ENCODE peak calls at places on chromosomes 4 and X, in seven cellular contexts. One of them, this sample, is unnamed.

GRCh38 chrX:28693101-28693500 is 105.9 kb downstream of the IL1RAPL1 start:
- DNase-seq in A549: no peak
- DNase-seq in PC-3: no peak
- DNase-seq in suprapubic skin: no peak
- DNase-seq in tibial nerve: no peak
- DNase-seq in colonic mucosa: no peak
- DNase-seq in stomach: no peak
- DNase-seq in this sample: no peak

GRCh38 chr4:184568770-184569169 is 80.5 kb downstream of the CASP3 start:
- DNase-seq in A549: no peak
- DNase-seq in PC-3: no peak
- DNase-seq in suprapubic skin: no peak
- DNase-seq in tibial nerve: no peak
- DNase-seq in colonic mucosa: no peak
- DNase-seq in stomach: no peak
- DNase-seq in this sample: no peak

GRCh38 chr4:174553828-174554227 is 31.5 kb upstream of the HPGD start:
- DNase-seq in A549: no peak
- DNase-seq in PC-3: peak; percentile 83
- DNase-seq in suprapubic skin: no peak
- DNase-seq in tibial nerve: no peak
- DNase-seq in colonic mucosa: no peak
- DNase-seq in stomach: no peak
- DNase-seq in this sample: no peak

GRCh38 chr4:99394913-99395312 is 40.2 kb downstream of the ADH7 start:
- DNase-seq in A549: no peak
- DNase-seq in PC-3: peak; percentile 30
- DNase-seq in suprapubic skin: no peak
- DNase-seq in tibial nerve: no peak
- DNase-seq in colonic mucosa: no peak
- DNase-seq in stomach: no peak
- DNase-seq in this sample: no peak

GRCh38 chr4:174324246-174324645 is 40.5 kb downstream of the CEP44 start:
- DNase-seq in A549: no peak
- DNase-seq in PC-3: no peak
- DNase-seq in suprapubic skin: no peak
- DNase-seq in tibial nerve: no peak
- DNase-seq in colonic mucosa: no peak
- DNase-seq in stomach: no peak
- DNase-seq in this sample: no peak

GRCh38 chr4:80077639-80078038 is 4.6 kb upstream of the ANTXR2 start:
- DNase-seq in A549: peak; percentile 2
- DNase-seq in PC-3: peak; percentile 73
- DNase-seq in suprapubic skin: no peak
- DNase-seq in tibial nerve: no peak
- DNase-seq in colonic mucosa: no peak
- DNase-seq in stomach: no peak
- DNase-seq in this sample: no peak

GRCh38 chr4:96736352-96736889 is 896.5 kb downstream of the PDHA2 start:
- DNase-seq in A549: peak; percentile 31
- DNase-seq in PC-3: peak; percentile 62
- DNase-seq in suprapubic skin: no peak
- DNase-seq in tibial nerve: no peak
- DNase-seq in colonic mucosa: no peak
- DNase-seq in stomach: no peak
- DNase-seq in this sample: no peak

GRCh38 chrX:28966335-28966734 is 379.1 kb downstream of the IL1RAPL1 start:
- DNase-seq in A549: no peak
- DNase-seq in PC-3: peak; percentile 5
- DNase-seq in suprapubic skin: no peak
- DNase-seq in tibial nerve: no peak
- DNase-seq in colonic mucosa: no peak
- DNase-seq in stomach: no peak
- DNase-seq in this sample: no peak

GRCh38 chrX:44874481-44875184 is 1.6 kb downstream of the KDM6A start:
- DNase-seq in A549: peak; percentile 50
- DNase-seq in PC-3: peak; percentile 38
- DNase-seq in suprapubic skin: no peak
- DNase-seq in tibial nerve: peak; percentile 10
- DNase-seq in colonic mucosa: peak; percentile 66
- DNase-seq in stomach: peak; percentile 35
- DNase-seq in this sample: no peak

GRCh38 chrX:40473460-40474204 is 107.1 kb upstream of the ATP6AP2 start:
- DNase-seq in A549: no peak
- DNase-seq in PC-3: no peak
- DNase-seq in suprapubic skin: no peak
- DNase-seq in tibial nerve: no peak
- DNase-seq in colonic mucosa: no peak
- DNase-seq in stomach: no peak
- DNase-seq in this sample: no peak

GRCh38 chr4:83207497-83208105 is 77.0 kb downstream of the COQ2 start:
- DNase-seq in A549: peak; percentile 82
- DNase-seq in PC-3: peak; percentile 75
- DNase-seq in suprapubic skin: no peak
- DNase-seq in tibial nerve: no peak
- DNase-seq in colonic mucosa: peak; percentile 74
- DNase-seq in stomach: no peak
- DNase-seq in this sample: no peak

GRCh38 chr4:53547983-53548382 is 43.3 kb downstream of the LNX1 start:
- DNase-seq in A549: no peak
- DNase-seq in PC-3: no peak
- DNase-seq in suprapubic skin: no peak
- DNase-seq in tibial nerve: no peak
- DNase-seq in colonic mucosa: no peak
- DNase-seq in stomach: no peak
- DNase-seq in this sample: no peak

GRCh38 chr4:98332017-98332416 is 70.8 kb downstream of the RAP1GDS1 start:
- DNase-seq in A549: no peak
- DNase-seq in PC-3: no peak
- DNase-seq in suprapubic skin: no peak
- DNase-seq in tibial nerve: no peak
- DNase-seq in colonic mucosa: no peak
- DNase-seq in stomach: no peak
- DNase-seq in this sample: no peak
- H3K9me3 ChIP-seq in A549: no peaks in the 10 kb centered on the region
- H3K9me3 ChIP-seq in PC-3: no peaks in the 10 kb centered on the region
- H3K9me3 ChIP-seq in suprapubic skin: no peaks in the 10 kb centered on the region
- H3K9me3 ChIP-seq in tibial nerve: peaks cover 14% of the 10 kb centered on the region
- H3K9me3 ChIP-seq in colonic mucosa: no peaks in the 10 kb centered on the region
- H3K9me3 ChIP-seq in stomach: no peaks in the 10 kb centered on the region
- H3K9me3 ChIP-seq in this sample: peaks cover 17% of the 10 kb centered on the region

DNA sequence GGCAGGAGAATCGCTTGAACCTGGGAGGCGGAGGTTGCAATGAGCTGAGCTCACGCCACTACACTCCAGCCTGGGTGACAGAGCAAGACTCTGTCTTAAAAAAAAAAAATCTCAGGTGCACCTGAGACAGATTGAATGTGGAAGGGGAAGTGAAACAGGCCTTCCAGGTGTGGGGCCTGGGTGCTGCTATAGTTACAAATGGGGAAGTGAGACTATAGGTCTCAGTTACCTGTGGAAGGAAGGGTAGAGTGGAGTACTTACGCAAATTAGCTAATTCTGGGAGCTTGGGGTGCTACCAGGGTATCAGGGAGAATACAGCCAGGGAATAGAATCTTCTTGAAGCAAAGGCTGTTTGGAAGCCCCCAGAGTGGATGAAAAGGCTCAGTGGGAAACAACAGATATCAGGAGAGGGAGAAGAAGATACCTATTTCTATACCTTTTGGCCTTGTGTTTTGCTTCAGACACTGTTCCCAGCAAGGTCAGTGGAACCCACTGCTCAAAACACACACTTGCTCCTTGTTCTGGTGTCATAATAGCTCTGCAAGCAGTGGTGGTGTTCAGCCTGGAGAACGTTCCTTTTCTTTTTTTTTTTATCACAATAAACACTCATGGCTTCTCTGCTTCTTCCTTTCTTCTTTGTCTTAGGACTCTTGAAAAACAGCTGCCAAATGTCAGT is 7.0 kb downstream of the CD38 start:
- DNase-seq in A549: no peak
- DNase-seq in PC-3: no peak
- DNase-seq in suprapubic skin: no peak
- DNase-seq in tibial nerve: no peak
- DNase-seq in colonic mucosa: no peak
- DNase-seq in stomach: no peak
- DNase-seq in this sample: no peak
- H3K9me3 ChIP-seq in A549: no peaks in the 10 kb centered on the region
- H3K9me3 ChIP-seq in PC-3: no peaks in the 10 kb centered on the region
- H3K9me3 ChIP-seq in suprapubic skin: no peaks in the 10 kb centered on the region
- H3K9me3 ChIP-seq in tibial nerve: no peaks in the 10 kb centered on the region
- H3K9me3 ChIP-seq in colonic mucosa: no peaks in the 10 kb centered on the region
- H3K9me3 ChIP-seq in stomach: no peaks in the 10 kb centered on the region
- H3K9me3 ChIP-seq in this sample: no peaks in the 10 kb centered on the region

GRCh38 chr4:84683065-84683464 is 100.1 kb downstream of the CDS1 start:
- DNase-seq in A549: no peak
- DNase-seq in PC-3: no peak
- DNase-seq in suprapubic skin: no peak
- DNase-seq in tibial nerve: no peak
- DNase-seq in colonic mucosa: no peak
- DNase-seq in stomach: no peak
- DNase-seq in this sample: no peak

GRCh38 chr4:84684361-84684760 is 101.4 kb downstream of the CDS1 start:
- DNase-seq in A549: no peak
- DNase-seq in PC-3: no peak
- DNase-seq in suprapubic skin: no peak
- DNase-seq in tibial nerve: no peak
- DNase-seq in colonic mucosa: no peak
- DNase-seq in stomach: no peak
- DNase-seq in this sample: no peak

GRCh38 chr4:84685105-84685504 is 102.2 kb downstream of the CDS1 start:
- DNase-seq in A549: no peak
- DNase-seq in PC-3: no peak
- DNase-seq in suprapubic skin: no peak
- DNase-seq in tibial nerve: no peak
- DNase-seq in colonic mucosa: no peak
- DNase-seq in stomach: no peak
- DNase-seq in this sample: no peak

GRCh38 chr4:84681488-84682274 is 98.8 kb downstream of the CDS1 start:
- DNase-seq in A549: no peak
- DNase-seq in PC-3: peak; percentile 40
- DNase-seq in suprapubic skin: no peak
- DNase-seq in tibial nerve: no peak
- DNase-seq in colonic mucosa: peak; percentile 54
- DNase-seq in stomach: no peak
- DNase-seq in this sample: no peak

GRCh38 chr4:84683486-84683885 is 100.6 kb downstream of the CDS1 start:
- DNase-seq in A549: no peak
- DNase-seq in PC-3: no peak
- DNase-seq in suprapubic skin: no peak
- DNase-seq in tibial nerve: peak; percentile 56
- DNase-seq in colonic mucosa: no peak
- DNase-seq in stomach: no peak
- DNase-seq in this sample: no peak
- H3K9me3 ChIP-seq in A549: no peaks in the 10 kb centered on the region
- H3K9me3 ChIP-seq in PC-3: no peaks in the 10 kb centered on the region
- H3K9me3 ChIP-seq in suprapubic skin: no peaks in the 10 kb centered on the region
- H3K9me3 ChIP-seq in tibial nerve: no peaks in the 10 kb centered on the region
- H3K9me3 ChIP-seq in colonic mucosa: no peaks in the 10 kb centered on the region
- H3K9me3 ChIP-seq in stomach: no peaks in the 10 kb centered on the region
- H3K9me3 ChIP-seq in this sample: no peaks in the 10 kb centered on the region

DNA sequence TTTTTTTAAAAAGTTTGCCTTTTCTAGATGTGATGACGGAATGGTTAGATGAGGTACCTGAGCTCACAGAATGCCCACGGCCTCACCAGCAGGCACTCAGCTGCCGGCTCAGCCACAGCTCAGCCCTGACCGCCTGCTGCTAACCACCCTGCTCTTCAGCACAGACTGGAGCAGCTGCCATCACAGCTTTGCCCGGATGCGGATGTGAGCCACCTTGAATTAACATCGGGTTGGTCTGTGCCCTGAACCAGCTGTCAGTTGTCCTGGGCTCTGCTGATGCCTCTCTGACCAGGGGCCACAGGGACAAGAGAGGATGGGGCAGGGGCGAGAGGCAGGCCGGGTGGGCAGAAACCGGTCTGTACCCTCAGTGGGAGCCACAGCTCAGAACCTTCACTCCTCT is 93.3 kb downstream of the HMX1 start:
- DNase-seq in A549: no peak
- DNase-seq in PC-3: no peak
- DNase-seq in suprapubic skin: no peak
- DNase-seq in tibial nerve: no peak
- DNase-seq in colonic mucosa: no peak
- DNase-seq in stomach: no peak
- DNase-seq in this sample: no peak
- H3K9me3 ChIP-seq in A549: no peaks in the 10 kb centered on the region
- H3K9me3 ChIP-seq in PC-3: no peaks in the 10 kb centered on the region
- H3K9me3 ChIP-seq in suprapubic skin: no peaks in the 10 kb centered on the region
- H3K9me3 ChIP-seq in tibial nerve: no peaks in the 10 kb centered on the region
- H3K9me3 ChIP-seq in colonic mucosa: no peaks in the 10 kb centered on the region
- H3K9me3 ChIP-seq in stomach: no peaks in the 10 kb centered on the region
- H3K9me3 ChIP-seq in this sample: no peaks in the 10 kb centered on the region

GRCh38 chrX:56920338-56920997 is 74.9 kb downstream of the SPIN3 start:
- DNase-seq in A549: no peak
- DNase-seq in PC-3: no peak
- DNase-seq in suprapubic skin: no peak
- DNase-seq in tibial nerve: no peak
- DNase-seq in colonic mucosa: no peak
- DNase-seq in stomach: no peak
- DNase-seq in this sample: no peak
- H3K9me3 ChIP-seq in A549: no peaks in the 10 kb centered on the region
- H3K9me3 ChIP-seq in PC-3: no peaks in the 10 kb centered on the region
- H3K9me3 ChIP-seq in suprapubic skin: no peaks in the 10 kb centered on the region
- H3K9me3 ChIP-seq in tibial nerve: no peaks in the 10 kb centered on the region
- H3K9me3 ChIP-seq in colonic mucosa: no peaks in the 10 kb centered on the region
- H3K9me3 ChIP-seq in stomach: no peaks in the 10 kb centered on the region
- H3K9me3 ChIP-seq in this sample: peaks cover 4% of the 10 kb centered on the region

DNA sequence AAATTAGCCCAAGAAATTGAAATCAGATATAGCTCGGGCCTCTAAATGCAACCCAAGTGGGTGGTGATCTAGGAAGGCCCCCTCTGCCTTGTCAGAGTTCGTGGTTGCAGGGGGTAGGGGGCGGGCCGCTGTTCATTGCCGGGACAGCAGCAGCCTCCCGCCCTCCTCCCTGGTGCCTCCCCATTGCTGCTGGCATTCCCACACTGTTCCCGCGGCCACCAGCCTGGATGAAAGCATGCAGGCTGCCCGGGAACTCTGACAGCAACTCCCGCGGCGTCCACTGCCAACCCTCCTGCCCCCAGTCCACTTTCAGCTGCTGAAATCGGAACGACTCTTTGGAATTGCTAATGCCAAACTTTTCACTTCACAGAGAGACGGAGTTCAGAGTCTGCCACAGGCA is 122.0 kb downstream of the BEND2 start:
- DNase-seq in A549: no peak
- DNase-seq in PC-3: no peak
- DNase-seq in suprapubic skin: no peak
- DNase-seq in tibial nerve: no peak
- DNase-seq in colonic mucosa: no peak
- DNase-seq in stomach: no peak
- DNase-seq in this sample: no peak
- H3K9me3 ChIP-seq in A549: no peaks in the 10 kb centered on the region
- H3K9me3 ChIP-seq in PC-3: no peaks in the 10 kb centered on the region
- H3K9me3 ChIP-seq in suprapubic skin: no peaks in the 10 kb centered on the region
- H3K9me3 ChIP-seq in tibial nerve: no peaks in the 10 kb centered on the region
- H3K9me3 ChIP-seq in colonic mucosa: no peaks in the 10 kb centered on the region
- H3K9me3 ChIP-seq in stomach: no peaks in the 10 kb centered on the region
- H3K9me3 ChIP-seq in this sample: no peaks in the 10 kb centered on the region

GRCh38 chrX:145623453-145623852 is 194.2 kb upstream of the SLITRK2 start:
- DNase-seq in A549: no peak
- DNase-seq in PC-3: no peak
- DNase-seq in suprapubic skin: no peak
- DNase-seq in tibial nerve: no peak
- DNase-seq in colonic mucosa: no peak
- DNase-seq in stomach: no peak
- DNase-seq in this sample: no peak
- H3K9me3 ChIP-seq in A549: no peaks in the 10 kb centered on the region
- H3K9me3 ChIP-seq in PC-3: no peaks in the 10 kb centered on the region
- H3K9me3 ChIP-seq in suprapubic skin: no peaks in the 10 kb centered on the region
- H3K9me3 ChIP-seq in tibial nerve: no peaks in the 10 kb centered on the region
- H3K9me3 ChIP-seq in colonic mucosa: no peaks in the 10 kb centered on the region
- H3K9me3 ChIP-seq in stomach: no peaks in the 10 kb centered on the region
- H3K9me3 ChIP-seq in this sample: no peaks in the 10 kb centered on the region

This sample was measured in vagina.